ENCODE peak calls at places on chromosome 5, in seven cellular contexts. I is trophoblast cell, K is H9, B is mesendoderm, V is mesenchymal stem cell, W is H1, D is neuronal stem cell. S is an unnamed sample.

GRCh38 chr5:383621-384020 is 59.4 kb upstream of the EXOC3 start:
- DNase-seq in V (no peak), I (no peak), D (no peak), W (no peak), K (no peak), B (no peak), S (no peak)

GRCh38 chr5:153629027-153629426 is 138.6 kb downstream of the GRIA1 start:
- DNase-seq in D (peak), V (peak), K (peak), W (peak), B (peak), I (peak), S (peak)

GRCh38 chr5:149129181-149129580 is 12.1 kb upstream of the ABLIM3 start:
- DNase-seq in B (peak), I (peak), V (no peak), K (no peak), D (no peak), W (no peak), S (peak)

GRCh38 chr5:89342106-89342876 is 459.3 kb upstream of the MEF2C start:
- DNase-seq in B (no peak), D (no peak), I (no peak), V (peak), W (no peak), K (no peak), S (peak)

GRCh38 chr5:71471193-71471592 is 15.7 kb downstream of the BDP1 start:
- DNase-seq in V (peak), I (no peak), W (no peak), K (no peak), D (no peak), B (no peak), S (peak)

GRCh38 chr5:60993425-60993824 is 48.4 kb downstream of the NDUFAF2 start:
- DNase-seq in W (no peak), K (no peak), I (no peak), D (no peak), V (no peak), B (peak), S (no peak)

GRCh38 chr5:94316916-94317838 is 301.2 kb downstream of the KIAA0825 start:
- DNase-seq in B (no peak), K (no peak), V (no peak), I (no peak), W (no peak), D (no peak), S (peak)

GRCh38 chr5:163978897-163979296 is 473.5 kb downstream of the MAT2B start:
- DNase-seq in I (no peak), W (peak), B (peak), V (no peak), D (no peak), K (peak), S (no peak)

GRCh38 chr5:79535477-79536192 is 21.7 kb upstream of the HOMER1 start:
- DNase-seq in B (no peak), V (peak), W (no peak), D (no peak), K (no peak), I (no peak), S (peak)

GRCh38 chr5:98414938-98415337 is 358.5 kb upstream of the RGMB start:
- DNase-seq in B (no peak), V (peak), D (no peak), K (no peak), I (peak), W (no peak), S (peak)

GRCh38 chr5:1734271-1734907 is 65.2 kb downstream of the MRPL36 start:
- DNase-seq in W (no peak), V (no peak), K (no peak), B (no peak), I (no peak), D (no peak), S (no peak)

GRCh38 chr5:141484499-141485304 is at the start of gene PCDHGC4:
- DNase-seq in B (peak), W (no peak), K (peak), D (peak), V (peak), I (no peak), S (no peak)

GRCh38 chr5:10637944-10638343 is 74.1 kb downstream of the ANKRD33B start:
- DNase-seq in V (no peak), B (no peak), K (no peak), W (no peak), I (no peak), D (no peak), S (no peak)

GRCh38 chr5:13480834-13481233 is 463.7 kb downstream of the DNAH5 start:
- DNase-seq in B (no peak), K (no peak), W (no peak), V (no peak), I (no peak), D (no peak), S (no peak)

GRCh38 chr5:75021229-75021628 is 31.1 kb downstream of the GCNT4 start:
- DNase-seq in B (peak), V (no peak), I (no peak), K (no peak), W (no peak), D (no peak), S (no peak)
- H2AK5ac ChIP-seq in B (no peak), V (no peak), I (no peak), K (no peak), W (no peak), D (no peak), S (no peak)

GRCh38 chr5:132478498-132478855 is 12.1 kb downstream of the IRF1 start:
- DNase-seq in B (no peak), I (peak), W (no peak), D (no peak), K (no peak), V (no peak), S (no peak)
- H2AK5ac ChIP-seq in B (no peak), I (no peak), W (no peak), D (no peak), K (no peak), V (no peak), S (no peak)

DNA sequence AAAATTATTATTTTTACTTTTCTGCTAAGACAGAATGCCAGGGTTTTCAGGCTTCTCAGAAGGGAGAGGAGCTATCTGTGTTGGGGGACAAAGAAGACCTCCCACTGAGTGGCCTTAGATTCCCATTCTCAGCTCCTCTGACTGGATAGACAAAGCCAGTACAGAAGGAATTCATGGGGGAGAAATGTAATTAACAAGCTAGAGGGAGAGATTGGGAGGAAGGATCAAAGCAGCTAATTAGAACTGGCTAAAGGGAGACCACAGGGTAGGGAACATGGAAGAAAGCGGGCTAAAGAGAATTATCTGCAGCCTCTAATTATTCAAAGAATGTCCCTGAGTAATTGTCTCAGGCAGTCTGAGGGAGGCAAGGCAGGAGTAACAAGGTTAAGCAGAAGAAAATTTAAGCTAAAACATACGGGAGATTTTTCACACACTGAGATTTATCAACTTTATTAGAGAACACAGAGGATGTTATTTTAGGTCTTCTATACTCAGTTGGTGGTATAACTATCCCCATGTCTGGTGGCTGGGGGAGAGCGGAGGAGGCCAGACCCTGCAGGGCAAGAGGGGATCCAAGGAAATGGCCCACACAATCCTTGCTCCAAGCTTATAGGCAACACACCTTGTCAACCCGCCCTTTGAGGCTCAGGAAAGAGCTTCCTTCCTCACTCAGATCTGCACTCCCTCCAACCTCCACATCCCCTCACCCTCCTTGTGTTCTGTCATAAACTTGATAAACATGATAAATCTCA is 87.7 kb upstream of the LRRTM2 start:
- DNase-seq in D (peak), V (no peak), K (no peak), W (no peak), I (no peak), B (peak), S (no peak)
- H2AK5ac ChIP-seq in D (no peak), V (peak), K (no peak), W (no peak), I (peak), B (no peak), S (no peak)

DNA sequence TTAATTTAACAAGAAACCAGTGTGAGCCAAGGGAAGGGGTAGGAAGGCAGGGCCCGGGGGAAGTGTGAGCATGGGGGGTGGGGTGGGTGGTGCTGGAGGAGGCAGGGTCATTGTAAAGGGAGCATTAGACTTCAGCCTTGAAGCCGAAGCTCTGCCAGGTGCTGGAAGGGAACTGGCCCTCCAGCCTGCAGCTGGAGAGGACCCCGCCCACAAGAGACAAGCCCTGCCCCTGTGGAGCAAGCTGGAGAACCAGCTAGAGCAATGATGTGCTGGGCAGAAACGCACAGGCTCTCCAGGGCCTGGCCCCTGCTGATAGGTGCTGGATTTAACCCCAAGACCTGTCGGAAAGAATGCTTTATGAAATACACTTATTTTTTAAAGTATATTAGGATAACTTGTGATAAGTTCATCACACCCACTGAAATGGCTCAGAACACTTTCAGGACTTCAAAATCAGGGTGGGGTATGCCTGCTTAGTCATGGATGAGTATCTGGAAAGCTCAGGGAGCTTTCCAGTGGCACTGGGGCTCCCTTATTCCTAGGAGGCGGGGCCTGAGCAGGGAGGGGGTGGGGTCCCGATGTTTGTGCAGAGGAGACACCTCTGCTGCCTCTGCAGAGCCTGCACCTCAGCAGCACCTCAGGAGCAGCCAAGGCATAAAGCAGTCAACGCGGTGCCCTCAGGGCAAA is 27.1 kb downstream of the UBE2QL1 start:
- DNase-seq in K (peak), D (no peak), W (peak), V (no peak), I (no peak), B (peak), S (no peak)
- H2AK5ac ChIP-seq in K (no peak), D (no peak), W (no peak), V (no peak), I (no peak), B (no peak), S (no peak)

DNA sequence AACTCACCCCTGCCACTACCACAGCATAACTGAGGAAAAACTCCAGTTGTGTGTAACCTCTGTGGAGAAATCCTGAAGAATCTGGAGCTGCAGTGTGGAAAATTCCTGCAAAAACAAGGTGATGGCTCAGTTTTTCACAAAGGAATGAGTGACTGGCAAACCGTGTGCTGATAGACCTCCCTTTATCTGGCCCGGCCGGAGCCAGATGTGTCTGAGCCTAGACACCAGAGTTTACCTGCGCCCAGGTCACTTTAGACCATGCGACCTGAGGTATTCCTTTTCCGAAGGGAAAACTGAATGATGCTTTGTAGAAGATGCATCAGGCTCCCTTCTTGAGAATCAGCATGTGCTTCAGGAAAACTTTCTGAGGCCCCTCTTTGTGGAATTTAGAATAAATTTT is 16.2 kb downstream of the SLC25A48 start:
- DNase-seq in I (no peak), B (no peak), W (no peak), K (no peak), V (no peak), D (no peak), S (no peak)
- H2AK5ac ChIP-seq in I (no peak), B (no peak), W (no peak), K (no peak), V (no peak), D (no peak), S (no peak)

DNA sequence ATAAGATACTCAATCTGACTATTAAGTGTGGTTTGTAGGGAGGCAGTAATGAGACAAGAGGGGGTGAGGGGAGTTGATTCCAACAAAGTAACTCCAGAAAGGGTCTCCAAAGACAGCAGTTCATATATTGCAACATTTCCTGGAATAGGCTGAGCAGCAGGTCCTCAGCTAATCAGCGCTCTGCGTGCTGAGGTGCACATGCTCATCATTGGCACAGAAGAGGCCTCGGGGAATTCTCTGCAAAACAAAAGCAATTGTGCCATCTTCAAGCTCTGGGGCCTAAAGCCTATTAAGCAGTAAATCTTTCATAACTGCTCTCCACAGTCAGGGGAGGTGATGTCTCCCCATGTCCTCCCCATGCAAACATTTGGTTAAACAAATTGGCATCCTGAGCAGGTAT is 357.3 kb downstream of the SPOCK1 start:
- DNase-seq in W (no peak), D (no peak), V (peak), B (no peak), K (no peak), I (no peak), S (no peak)
- H2AK5ac ChIP-seq in W (no peak), D (no peak), V (no peak), B (no peak), K (no peak), I (no peak), S (peak)

GRCh38 chr5:138054863-138055558 is 22.1 kb upstream of the FAM13B start:
- DNase-seq in V (no peak), D (peak), B (peak), I (no peak), W (no peak), K (peak), S (no peak)
- H2AK5ac ChIP-seq in V (no peak), D (no peak), B (no peak), I (no peak), W (no peak), K (no peak), S (no peak)

GRCh38 chr5:73684691-73685090 is 58.7 kb downstream of the ARHGEF28 start:
- DNase-seq in B (no peak), K (no peak), V (no peak), I (no peak), D (no peak), W (no peak), S (no peak)
- H2AK5ac ChIP-seq in B (no peak), K (no peak), V (no peak), I (no peak), D (no peak), W (no peak), S (no peak)

S was measured in IMR-90.